ENCODE peak calls at places on chromosomes 5 and 9, in six cellular contexts. P is nucleus accumbens; C is right cardiac atrium; L is effector memory CD4-positive, alpha-beta T cell; R is HTR-8/SVneo; A is hippocampal formation. T is an unnamed sample.

GRCh38 chr5:142316681-142317080 is 8.1 kb downstream of the SPRY4 start:
- DNase-seq in P (no peak), A (no peak), C (no peak), L (no peak), R (no peak), T (no peak)

GRCh38 chr9:110969971-110970381 is 68.3 kb downstream of the LPAR1 start:
- DNase-seq in P (no peak), A (no peak), C (no peak), R (peak), L (no peak), T (no peak)

GRCh38 chr9:81595887-81596558 is 93.3 kb downstream of the TLE1 start:
- DNase-seq in P (no peak), C (no peak), L (no peak), R (no peak), A (peak), T (no peak)

GRCh38 chr5:174056064-174056842 is 10.7 kb downstream of the NSG2 start:
- DNase-seq in C (no peak), L (no peak), R (no peak), P (no peak), A (no peak), T (no peak)

GRCh38 chr9:119986205-119986604 is 593.8 kb downstream of the CDK5RAP2 start:
- DNase-seq in P (no peak), L (no peak), R (no peak), C (no peak), A (no peak), T (no peak)

GRCh38 chr5:177430972-177431316 is 4.5 kb downstream of the GRK6 start:
- DNase-seq in R (no peak), L (no peak), P (no peak), C (no peak), A (no peak), T (no peak)

GRCh38 chr5:123000731-123001130 is 35.8 kb downstream of the PPIC start:
- DNase-seq in L (no peak), P (no peak), R (no peak), C (no peak), A (no peak), T (no peak)

GRCh38 chr9:137168575-137168906 is 1.3 kb downstream of the LRRC26 start:
- DNase-seq in P (no peak), C (peak), R (no peak), A (no peak), L (no peak), T (no peak)

GRCh38 chr9:14768561-14769234 is 46.2 kb upstream of the CER1 start:
- DNase-seq in A (peak), L (no peak), C (no peak), R (peak), P (no peak), T (peak)

T was measured in foreskin melanocyte.